ENCODE peak calls at places on chromosome X, in four cellular contexts. X is aorta; J is naive thymus-derived CD4-positive, alpha-beta T cell; Y is cardiac muscle cell. G is an unnamed sample.

GRCh38 chrX:106752101-106752678 is 25.7 kb downstream of the RNF128 start:
- DNase-seq in X (no peak), J (no peak), Y (peak; percentile 10), G (peak; percentile 0)

GRCh38 chrX:12878536-12878935 is 11.7 kb downstream of the TLR7 start:
- DNase-seq in X (no peak), J (no peak), Y (no peak), G (no peak)

GRCh38 chrX:15203694-15204093 is 66.2 kb downstream of the ASB9 start:
- DNase-seq in X (no peak), J (no peak), Y (no peak), G (no peak)

GRCh38 chrX:154313147-154313546 is 17.6 kb downstream of the TKTL1 start:
- DNase-seq in X (no peak), J (no peak), Y (no peak), G (no peak)

GRCh38 chrX:144253356-144253755 is 369.5 kb downstream of the UBE2NL start:
- DNase-seq in X (no peak), J (no peak), Y (no peak), G (no peak)

GRCh38 chrX:134737061-134737460 is 78.8 kb upstream of the PLAC1 start:
- DNase-seq in X (no peak), J (no peak), Y (peak; percentile 16), G (no peak)

GRCh38 chrX:154074199-154074598 is 23.3 kb downstream of the MECP2 start:
- DNase-seq in X (no peak), J (no peak), Y (peak; percentile 64), G (no peak)

GRCh38 chrX:153934473-153935325 is at the start of gene NAA10:
- DNase-seq in X (peak; percentile 81), J (peak; percentile 76), Y (peak; percentile 77), G (peak; percentile 73)

GRCh38 chrX:130108647-130109428 is 1.5 kb downstream of the ELF4 start:
- DNase-seq in X (no peak), J (peak; percentile 45), Y (no peak), G (peak; percentile 40)

GRCh38 chrX:47177079-47177478 is 16.6 kb upstream of the UBA1 start:
- DNase-seq in X (peak; percentile 3), J (no peak), Y (no peak), G (no peak)

GRCh38 chrX:3962511-3963350 is 249.3 kb upstream of the PRKX start:
- DNase-seq in X (no peak), J (no peak), Y (peak; percentile 13), G (peak; percentile 83)

GRCh38 chrX:154698630-154699248 is 45.4 kb upstream of the CTAG2 start:
- DNase-seq in X (no peak), J (no peak), Y (no peak), G (no peak)

GRCh38 chrX:78124304-78124703 is 15.1 kb downstream of the TAF9B start:
- DNase-seq in X (no peak), J (no peak), Y (peak; percentile 15), G (peak; percentile 37)

GRCh38 chrX:100491174-100491573 is 81.1 kb upstream of the PCDH19 start:
- DNase-seq in X (no peak), J (no peak), Y (no peak), G (no peak)

GRCh38 chrX:44770111-44770510 is 73.7 kb upstream of the DUSP21 start:
- DNase-seq in X (no peak), J (no peak), Y (no peak), G (no peak)

GRCh38 chrX:147838465-147839131 is 73.1 kb upstream of the FMR1 start:
- DNase-seq in X (no peak), J (no peak), Y (no peak), G (peak; percentile 9)

GRCh38 chrX:72100824-72101351 is 30.8 kb downstream of the RTL5 start:
- DNase-seq in X (peak; percentile 58), J (peak; percentile 67), Y (no peak), G (no peak)

GRCh38 chrX:149699761-149700160 is 12.1 kb upstream of the MAGEA11 start:
- DNase-seq in X (no peak), J (no peak), Y (no peak), G (no peak)

GRCh38 chrX:103550415-103551051 is 31.2 kb upstream of the RAB40A start:
- DNase-seq in X (no peak), J (no peak), Y (peak; percentile 46), G (no peak)

GRCh38 chrX:56314334-56314733 is 82.2 kb downstream of the KLF8 start:
- DNase-seq in X (no peak), J (no peak), Y (no peak), G (no peak)

GRCh38 chrX:151370906-151371305 is 26.1 kb upstream of the VMA21 start:
- DNase-seq in X (no peak), J (no peak), Y (no peak), G (no peak)

GRCh38 chrX:123084797-123085196 is 99.3 kb upstream of the GRIA3 start:
- DNase-seq in X (no peak), J (no peak), Y (no peak), G (no peak)

GRCh38 chrX:130071611-130072349 is 38.5 kb downstream of the ELF4 start:
- DNase-seq in X (no peak), J (no peak), Y (no peak), G (no peak)

GRCh38 chrX:150291014-150291413 is 72.1 kb upstream of the MAMLD1 start:
- DNase-seq in X (no peak), J (no peak), Y (no peak), G (no peak)

GRCh38 chrX:19866626-19867410 is 20.6 kb downstream of the SH3KBP1 start:
- DNase-seq in X (no peak), J (no peak), Y (no peak), G (no peak)

GRCh38 chrX:19862634-19863236 is 24.7 kb downstream of the SH3KBP1 start:
- DNase-seq in X (no peak), J (no peak), Y (no peak), G (no peak)

GRCh38 chrX:19863237-19864223 is 23.9 kb downstream of the SH3KBP1 start:
- DNase-seq in X (no peak), J (no peak), Y (no peak), G (no peak)

GRCh38 chrX:19865567-19866363 is 21.6 kb downstream of the SH3KBP1 start:
- DNase-seq in X (no peak), J (no peak), Y (no peak), G (no peak)

GRCh38 chrX:19864736-19865135 is 22.7 kb downstream of the SH3KBP1 start:
- DNase-seq in X (no peak), J (no peak), Y (no peak), G (no peak)
- H3K27ac ChIP-seq in X (no peak overlapping the region), J (no peak overlapping the region), Y (no peak overlapping the region), G (no peak overlapping the region)

GRCh38 chrX:114462266-114462665 is 121.6 kb upstream of the HTR2C start:
- DNase-seq in X (no peak), J (no peak), Y (no peak), G (no peak)

DNA sequence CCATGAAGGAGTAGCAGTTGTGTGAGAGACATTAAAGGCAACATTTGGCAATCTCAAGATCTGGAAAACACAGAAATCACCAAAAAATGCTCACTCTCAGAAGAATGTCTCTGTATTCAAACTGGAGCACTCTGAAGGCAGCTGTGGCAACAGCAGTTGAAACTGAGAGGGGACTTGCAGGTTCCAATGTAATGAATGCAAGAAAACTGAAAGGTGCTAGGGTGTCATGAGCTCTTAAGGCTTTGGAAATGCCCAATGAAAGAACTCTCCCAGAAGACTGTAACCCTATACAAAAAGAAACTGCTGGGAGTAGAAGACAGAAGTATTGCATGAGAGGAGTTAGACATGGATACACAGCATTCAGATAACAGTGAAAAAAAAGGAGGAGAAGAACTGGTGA is 118.2 kb upstream of the HTR2C start:
- DNase-seq in X (no peak), J (no peak), Y (no peak), G (no peak)
- H3K27ac ChIP-seq in X (no peak overlapping the region), J (no peak overlapping the region), Y (no peak overlapping the region), G (no peak overlapping the region)

DNA sequence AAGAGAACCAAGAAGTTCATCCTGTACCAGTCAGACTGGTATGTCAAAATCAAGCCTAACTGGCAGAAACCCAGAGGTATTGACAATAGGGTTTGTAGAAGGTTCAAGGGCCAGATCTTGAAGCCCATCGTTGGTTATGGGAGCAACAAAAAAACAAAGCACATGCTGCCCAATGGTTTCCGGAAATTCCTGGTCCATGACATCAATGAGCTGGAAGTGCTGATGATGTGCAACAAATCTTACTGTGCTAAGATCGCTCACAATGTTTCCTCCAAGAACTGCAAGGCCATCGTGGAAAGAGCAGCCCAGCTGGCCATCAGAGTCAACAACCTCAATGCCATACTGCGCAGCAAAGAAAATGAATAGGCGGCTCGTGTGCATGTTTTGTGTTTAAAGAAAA is 172.7 kb upstream of the MED14 start:
- DNase-seq in X (no peak), J (no peak), Y (peak; percentile 24), G (no peak)
- H3K27ac ChIP-seq in X (no peak overlapping the region), J (no peak overlapping the region), Y (no peak overlapping the region), G (no peak overlapping the region)

GRCh38 chrX:53718073-53718472 is 31.6 kb upstream of the HUWE1 start:
- DNase-seq in X (no peak), J (no peak), Y (no peak), G (no peak)
- H3K27ac ChIP-seq in X (no peak overlapping the region), J (no peak overlapping the region), Y (no peak overlapping the region), G (no peak overlapping the region)

GRCh38 chrX:9643807-9644206 is 121.8 kb downstream of the GPR143 start:
- DNase-seq in X (no peak), J (no peak), Y (no peak), G (no peak)
- H3K27ac ChIP-seq in X (no peak overlapping the region), J (no peak overlapping the region), Y (peak overlapping the region; percentile 90), G (no peak overlapping the region)

GRCh38 chrX:132489256-132490085 is 633 bp upstream of the MBNL3 start:
- DNase-seq in X (peak; percentile 70), J (peak; percentile 50), Y (peak; percentile 70), G (peak; percentile 61)

GRCh38 chrX:132490086-132490419 is 1.2 kb upstream of the MBNL3 start:
- DNase-seq in X (no peak), J (no peak), Y (no peak), G (no peak)

GRCh38 chrX:132488092-132488749 is 617 bp downstream of the MBNL3 start:
- DNase-seq in X (no peak), J (no peak), Y (peak; percentile 55), G (peak; percentile 41)

GRCh38 chrX:132491191-132491590 is 2.4 kb upstream of the MBNL3 start:
- DNase-seq in X (no peak), J (no peak), Y (peak; percentile 21), G (peak; percentile 18)

DNA sequence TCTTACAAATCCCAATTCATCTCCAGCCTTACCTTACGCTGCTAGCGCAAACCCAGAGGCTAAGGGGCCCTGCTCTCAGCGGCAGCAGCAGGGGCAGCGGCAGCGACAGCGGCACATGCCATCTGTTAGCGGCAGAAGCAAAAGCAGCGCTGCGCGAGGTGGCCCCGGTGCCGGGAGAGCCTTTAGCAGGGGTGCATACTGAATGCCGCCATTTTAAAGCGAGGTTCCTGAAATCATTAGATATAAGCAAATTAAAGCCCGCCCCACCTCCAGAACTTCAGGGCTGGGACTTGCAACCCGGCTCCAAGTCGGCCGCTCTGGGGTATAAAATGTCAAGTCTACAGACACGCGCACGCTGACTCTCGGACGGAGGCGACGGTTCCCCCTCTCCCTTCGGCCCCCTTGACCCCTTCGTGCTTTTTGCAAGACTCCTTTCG is at the start of gene MBNL3:
- DNase-seq in X (peak; percentile 60), J (peak; percentile 47), Y (peak; percentile 62), G (peak; percentile 76)
- H3K27ac ChIP-seq in X (peak within 1 kb of the TSS; percentile 48), J (peak within 1 kb of the TSS; percentile 83), Y (no peak within 1 kb of the TSS), G (peak within 1 kb of the TSS; percentile 90)

G was measured in A673.